ENCODE peak calls at places on chromosomes 13 and 19, in nine cellular contexts. K is cardiac fibroblast, R is psoas muscle, V is astrocyte, H is NCI-H1048, G is neural crest cell, E is brain microvascular endothelial cell, I is GM10248, B is ecto neural progenitor cell. U is an unnamed sample.

GRCh38 chr19:51798958-51799310 is 4.0 kb downstream of the FPR3 start:
- DNase-seq in K (no peak), R (peak), V (no peak), H (no peak), G (no peak), E (no peak), I (no peak), B (no peak), U (no peak)

GRCh38 chr13:100214886-100215285 is 126.0 kb downstream of the PCCA start:
- DNase-seq in K (peak), R (no peak), V (peak), H (no peak), G (no peak), E (peak), I (no peak), B (no peak), U (peak)

GRCh38 chr19:29645911-29646310 is 19.4 kb upstream of the PLEKHF1 start:
- DNase-seq in K (peak), R (peak), V (peak), H (no peak), G (no peak), E (peak), I (no peak), B (no peak), U (peak)

GRCh38 chr19:30428281-30428680 is 56.1 kb downstream of the ZNF536 start:
- DNase-seq in K (no peak), R (no peak), V (no peak), H (no peak), G (no peak), E (no peak), I (no peak), B (no peak), U (no peak)

GRCh38 chr13:91922969-91923592 is 524.7 kb downstream of the GPC5 start:
- DNase-seq in K (no peak), R (no peak), V (no peak), H (no peak), G (no peak), E (no peak), I (no peak), B (no peak), U (no peak)

GRCh38 chr13:99053636-99054233 is 75.9 kb upstream of the DOCK9 start:
- DNase-seq in K (no peak), R (no peak), V (no peak), H (no peak), G (no peak), E (no peak), I (no peak), B (no peak), U (no peak)

GRCh38 chr19:35557539-35558399 is 5.7 kb downstream of the ATP4A start:
- DNase-seq in K (peak), R (peak), V (peak), H (peak), G (peak), E (peak), I (peak), B (peak), U (no peak)

GRCh38 chr19:1026189-1027019 is at the start of gene CNN2:
- DNase-seq in K (peak), R (peak), V (peak), H (no peak), G (peak), E (peak), I (peak), B (peak), U (peak)

GRCh38 chr13:112809332-112810310 is 119.8 kb downstream of the ATP11A start:
- DNase-seq in K (no peak), R (no peak), V (no peak), H (no peak), G (no peak), E (no peak), I (no peak), B (no peak), U (no peak)

GRCh38 chr19:33458807-33459206 is 62.8 kb downstream of the PEPD start:
- DNase-seq in K (no peak), R (no peak), V (no peak), H (no peak), G (no peak), E (no peak), I (no peak), B (no peak), U (no peak)

GRCh38 chr13:90950134-90950533 is 397.4 kb upstream of the MIR17HG start:
- DNase-seq in K (no peak), R (no peak), V (no peak), H (no peak), G (no peak), E (no peak), I (no peak), B (no peak), U (no peak)

GRCh38 chr13:113722921-113723320 is 36.1 kb upstream of the TMEM255B start:
- DNase-seq in K (no peak), R (no peak), V (no peak), H (no peak), G (no peak), E (no peak), I (no peak), B (no peak), U (no peak)

GRCh38 chr19:30233375-30233774 is 138.8 kb upstream of the ZNF536 start:
- DNase-seq in K (no peak), R (no peak), V (no peak), H (no peak), G (no peak), E (no peak), I (no peak), B (no peak), U (no peak)

GRCh38 chr19:55265723-55266386 is 7.0 kb upstream of the PPP6R1 start:
- DNase-seq in K (no peak), R (no peak), V (no peak), H (no peak), G (no peak), E (no peak), I (no peak), B (no peak), U (no peak)

GRCh38 chr13:30805603-30806011 is 70.3 kb downstream of the ALOX5AP start:
- DNase-seq in K (no peak), R (no peak), V (peak), H (peak), G (peak), E (no peak), I (no peak), B (peak), U (no peak)

GRCh38 chr19:23996549-23996948 is 81.9 kb downstream of the ZNF726 start:
- DNase-seq in K (peak), R (no peak), V (no peak), H (no peak), G (no peak), E (no peak), I (no peak), B (no peak), U (no peak)

GRCh38 chr13:98507060-98507797 is 69.7 kb downstream of the STK24 start:
- DNase-seq in K (no peak), R (peak), V (peak), H (no peak), G (no peak), E (peak), I (no peak), B (no peak), U (no peak)

GRCh38 chr19:13119654-13120053 is 1.6 kb downstream of the NACC1 start:
- DNase-seq in K (peak), R (no peak), V (no peak), H (no peak), G (no peak), E (no peak), I (no peak), B (no peak), U (no peak)

GRCh38 chr13:111029957-111030609 is 85.0 kb upstream of the ARHGEF7 start:
- DNase-seq in K (no peak), R (no peak), V (no peak), H (no peak), G (no peak), E (no peak), I (no peak), B (no peak), U (no peak)

GRCh38 chr19:11355160-11356073 is at the start of gene PLPPR2:
- DNase-seq in K (peak), R (peak), V (peak), H (peak), G (peak), E (peak), I (peak), B (peak), U (peak)

GRCh38 chr19:40778865-40779284 is 828 bp downstream of the RAB4B start:
- DNase-seq in K (peak), R (no peak), V (peak), H (no peak), G (no peak), E (no peak), I (no peak), B (no peak), U (no peak)

GRCh38 chr19:38634757-38635482 is 12.5 kb upstream of the ACTN4 start:
- DNase-seq in K (peak), R (peak), V (no peak), H (no peak), G (peak), E (peak), I (peak), B (peak), U (peak)

GRCh38 chr19:51980116-51980736 is 6.4 kb downstream of the ZNF350 start:
- DNase-seq in K (peak), R (no peak), V (no peak), H (no peak), G (no peak), E (no peak), I (no peak), B (no peak), U (no peak)

GRCh38 chr13:30727491-30728350 is 7.6 kb upstream of the ALOX5AP start:
- DNase-seq in K (no peak), R (no peak), V (no peak), H (no peak), G (no peak), E (no peak), I (no peak), B (no peak), U (no peak)

GRCh38 chr13:75445717-75446529 is 36.0 kb downstream of the TBC1D4 start:
- DNase-seq in K (peak), R (no peak), V (no peak), H (no peak), G (no peak), E (peak), I (no peak), B (no peak), U (peak)

GRCh38 chr19:30070970-30071632 is 129.1 kb downstream of the URI1 start:
- DNase-seq in K (no peak), R (no peak), V (no peak), H (no peak), G (no peak), E (no peak), I (no peak), B (peak), U (no peak)

GRCh38 chr13:75635101-75635620 is 969 bp upstream of the LMO7 start:
- DNase-seq in K (peak), R (no peak), V (no peak), H (no peak), G (no peak), E (no peak), I (peak), B (no peak), U (peak)

GRCh38 chr19:42423462-42424344 is 3.5 kb downstream of the LIPE start:
- DNase-seq in K (peak), R (peak), V (peak), H (peak), G (peak), E (peak), I (peak), B (peak), U (peak)

GRCh38 chr13:44806841-44807240 is 182.4 kb downstream of the NUFIP1 start:
- DNase-seq in K (no peak), R (no peak), V (no peak), H (no peak), G (no peak), E (no peak), I (no peak), B (no peak), U (no peak)

GRCh38 chr13:61277877-61278276 is 137.8 kb downstream of the PCDH20 start:
- DNase-seq in K (no peak), R (no peak), V (no peak), H (no peak), G (no peak), E (no peak), I (no peak), B (no peak), U (no peak)

GRCh38 chr13:31610270-31610998 is 128.9 kb upstream of the RXFP2 start:
- DNase-seq in K (no peak), R (no peak), V (no peak), H (no peak), G (no peak), E (no peak), I (no peak), B (no peak), U (no peak)

GRCh38 chr13:114140131-114140908 is 7.9 kb upstream of the RASA3 start:
- DNase-seq in K (no peak), R (no peak), V (no peak), H (no peak), G (no peak), E (no peak), I (no peak), B (no peak), U (no peak)

GRCh38 chr19:42129399-42130253 is 2.6 kb downstream of the POU2F2 start:
- DNase-seq in K (peak), R (peak), V (no peak), H (no peak), G (no peak), E (no peak), I (peak), B (no peak), U (peak)

GRCh38 chr13:95033890-95034289 is 267.4 kb downstream of the ABCC4 start:
- DNase-seq in K (no peak), R (no peak), V (no peak), H (no peak), G (no peak), E (no peak), I (peak), B (no peak), U (no peak)

GRCh38 chr19:30344446-30345425 is 27.4 kb upstream of the ZNF536 start:
- DNase-seq in K (no peak), R (no peak), V (no peak), H (no peak), G (no peak), E (no peak), I (no peak), B (no peak), U (no peak)

GRCh38 chr13:48723168-48723567 is 69.4 kb downstream of the CYSLTR2 start:
- DNase-seq in K (no peak), R (no peak), V (no peak), H (no peak), G (no peak), E (no peak), I (no peak), B (no peak), U (no peak)

GRCh38 chr19:47443331-47443730 is 24.0 kb upstream of the MEIS3 start:
- DNase-seq in K (no peak), R (no peak), V (no peak), H (no peak), G (no peak), E (no peak), I (no peak), B (no peak), U (no peak)

GRCh38 chr19:45657520-45658163 is 10.4 kb upstream of the GIPR start:
- DNase-seq in K (no peak), R (no peak), V (no peak), H (no peak), G (no peak), E (no peak), I (no peak), B (no peak), U (no peak)

GRCh38 chr13:41411536-41411935 is 45.8 kb upstream of the RGCC start:
- DNase-seq in K (peak), R (no peak), V (peak), H (no peak), G (no peak), E (peak), I (peak), B (peak), U (peak)

GRCh38 chr19:39539165-39539518 is 819 bp downstream of the EID2 start:
- DNase-seq in K (peak), R (no peak), V (peak), H (no peak), G (no peak), E (no peak), I (no peak), B (no peak), U (peak)

U was measured in HFFc6.